ENCODE peak calls at places on chromosomes 1 and 21, in seven cellular contexts. E is AG04449, O is GM10248, N is cardiac fibroblast, C is Panc1, Z is GM13977, I is K562. M is an unnamed sample.
A peak's percentile ranks its signal among the peaks of the same experiment; 100 is the strongest.

GRCh38 chr1:60265560-60266535 is 192.3 kb upstream of the C1orf87 start:
- DNase-seq in O (no peak), Z (no peak), N (peak; percentile 88), E (no peak), I (no peak), C (no peak), M (no peak)

GRCh38 chr1:164163291-164163845 is 395.6 kb upstream of the PBX1 start:
- DNase-seq in I (no peak), C (no peak), O (no peak), N (no peak), E (no peak), Z (no peak), M (no peak)

GRCh38 chr21:42737969-42738590 is 84.7 kb downstream of the PDE9A start:
- DNase-seq in Z (no peak), E (no peak), O (no peak), C (no peak), N (peak; percentile 12), I (no peak), M (no peak)

GRCh38 chr1:205538211-205538840 is 33.9 kb downstream of the CDK18 start:
- DNase-seq in E (no peak), I (no peak), C (no peak), O (no peak), Z (no peak), N (peak; percentile 27), M (no peak)

GRCh38 chr21:43921602-43921978 is 56.6 kb downstream of the AGPAT3 start:
- DNase-seq in E (no peak), N (no peak), Z (no peak), I (peak; percentile 31), C (no peak), O (peak; percentile 50), M (no peak)

GRCh38 chr1:14980801-14981200 is 172.7 kb upstream of the TMEM51 start:
- DNase-seq in N (peak; percentile 20), Z (no peak), E (no peak), C (no peak), I (peak; percentile 17), O (no peak), M (peak; percentile 66)

GRCh38 chr21:29271927-29272333 is 26.8 kb upstream of the BACH1 start:
- DNase-seq in E (no peak), Z (no peak), C (no peak), O (no peak), I (no peak), N (no peak), M (no peak)

GRCh38 chr1:178057863-178058576 is 35.9 kb upstream of the RASAL2 start:
- DNase-seq in O (no peak), E (peak; percentile 50), I (no peak), C (no peak), N (peak; percentile 96), Z (no peak), M (no peak)

GRCh38 chr1:215425135-215425534 is 142.0 kb upstream of the KCTD3 start:
- DNase-seq in N (no peak), I (no peak), C (no peak), E (no peak), Z (no peak), O (no peak), M (no peak)

GRCh38 chr1:189305279-189305678 is 1172.4 kb downstream of the BRINP3 start:
- DNase-seq in Z (no peak), O (no peak), E (no peak), N (no peak), I (no peak), C (no peak), M (no peak)

GRCh38 chr21:45386728-45387371 is 18.1 kb upstream of the COL18A1 start:
- DNase-seq in C (no peak), I (peak; percentile 53), N (peak; percentile 89), Z (no peak), E (peak; percentile 66), O (no peak), M (no peak)

GRCh38 chr1:221276911-221277310 is 397.7 kb downstream of the HLX start:
- DNase-seq in C (no peak), I (no peak), E (no peak), Z (no peak), O (no peak), N (peak; percentile 11), M (no peak)

GRCh38 chr1:214475746-214476145 is 75.7 kb downstream of the PTPN14 start:
- DNase-seq in Z (no peak), N (peak; percentile 27), O (no peak), E (no peak), I (no peak), C (no peak), M (no peak)

GRCh38 chr1:247077768-247078314 is 770 bp downstream of the ZNF670 start:
- DNase-seq in Z (peak; percentile 27), N (peak; percentile 25), E (no peak), I (no peak), C (no peak), O (no peak), M (no peak)

GRCh38 chr1:63480057-63480456 is 43.0 kb downstream of the ITGB3BP start:
- DNase-seq in C (no peak), E (no peak), Z (no peak), O (no peak), I (no peak), N (no peak), M (no peak)

GRCh38 chr21:16186742-16187141 is 457.0 kb downstream of the USP25 start:
- DNase-seq in Z (no peak), N (no peak), C (no peak), O (no peak), I (no peak), E (no peak), M (no peak)

GRCh38 chr1:203453016-203453415 is 22.6 kb upstream of the PRELP start:
- DNase-seq in Z (no peak), C (no peak), I (no peak), O (no peak), N (no peak), E (no peak), M (no peak)

GRCh38 chr1:27382950-27383627 is at the start of gene CD164L2:
- DNase-seq in E (no peak), N (no peak), Z (no peak), I (peak; percentile 85), O (no peak), C (no peak), M (peak; percentile 88)

GRCh38 chr1:92577251-92577895 is 90.6 kb upstream of the GFI1 start:
- DNase-seq in N (peak; percentile 69), Z (no peak), I (no peak), C (no peak), O (no peak), E (no peak), M (no peak)

DNA sequence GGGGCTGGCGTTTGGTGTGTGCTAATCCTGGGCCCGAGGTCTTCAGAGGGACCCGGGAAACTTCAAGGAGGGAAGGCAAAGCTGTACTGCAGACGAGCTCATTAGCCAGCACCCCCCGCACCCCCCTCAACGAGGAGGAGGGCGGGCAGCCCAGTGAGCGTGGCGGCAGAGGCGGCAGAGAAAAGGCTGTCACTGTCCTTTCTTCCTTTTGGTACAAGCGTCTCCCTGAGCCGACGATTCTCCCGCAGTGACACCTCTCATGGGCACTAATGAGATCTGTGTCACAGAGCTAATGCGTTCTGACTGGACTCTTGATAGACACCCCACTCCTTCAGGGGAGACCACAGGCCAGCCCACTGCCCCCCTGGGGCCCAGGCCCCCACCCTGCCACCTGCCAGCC is 29.5 kb downstream of the DMAP1 start:
- DNase-seq in N (no peak), E (no peak), I (no peak), C (no peak), O (no peak), Z (no peak), M (no peak)
- TF ChIP-seq CTCF in N (no peak), E (no peak), I (no peak), C (no peak), O (no peak), Z (no peak), M (no peak)

DNA sequence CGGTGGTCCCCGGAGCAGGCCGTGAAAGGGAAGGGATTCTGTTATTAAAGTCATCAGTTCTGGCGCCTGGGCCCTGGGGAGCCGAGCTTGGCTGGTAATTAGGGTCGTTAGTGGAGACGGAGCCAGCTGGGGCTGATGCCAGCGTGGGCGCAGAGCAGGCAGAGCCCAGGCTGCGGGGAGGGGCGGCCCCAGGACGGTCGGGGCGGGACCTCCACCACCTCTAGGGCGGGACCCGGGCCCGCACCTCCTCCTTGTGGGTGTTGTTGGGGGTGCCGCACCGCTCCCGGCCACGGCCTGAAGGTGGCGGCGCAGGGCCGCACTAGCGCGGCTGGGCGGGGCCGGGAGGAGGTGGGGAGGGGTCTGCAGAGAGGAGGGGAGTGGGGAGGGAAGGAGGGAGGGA is 470.6 kb downstream of the PTPRU start:
- DNase-seq in O (peak; percentile 78), I (peak; percentile 40), Z (peak; percentile 81), N (peak; percentile 45), E (no peak), C (no peak), M (peak; percentile 83)
- TF ChIP-seq CTCF in O (peak; percentile 42), I (no peak), Z (peak; percentile 63), N (peak; percentile 42), E (peak; percentile 84), C (peak; percentile 76), M (peak; percentile 38)

GRCh38 chr1:91502882-91503184 is 2.2 kb downstream of the CDC7 start:
- DNase-seq in O (no peak), Z (peak; percentile 10), C (no peak), I (peak; percentile 68), N (peak; percentile 62), E (no peak), M (no peak)
- TF ChIP-seq CTCF in O (no peak), Z (peak; percentile 13), C (peak; percentile 35), I (peak; percentile 58), N (peak; percentile 39), E (no peak), M (no peak)

GRCh38 chr1:54488831-54489626 is 59.0 kb upstream of the ACOT11 start:
- DNase-seq in N (peak; percentile 67), C (peak; percentile 24), E (no peak), O (peak; percentile 91), I (peak; percentile 90), Z (peak; percentile 94), M (peak; percentile 91)

GRCh38 chr1:54486864-54487263 is 61.2 kb upstream of the ACOT11 start:
- DNase-seq in I (no peak), C (no peak), N (no peak), O (no peak), Z (no peak), E (no peak), M (no peak)

GRCh38 chr1:54487571-54488050 is 60.4 kb upstream of the ACOT11 start:
- DNase-seq in I (no peak), C (no peak), E (no peak), Z (peak; percentile 55), N (no peak), O (no peak), M (peak; percentile 36)

GRCh38 chr1:54489627-54490240 is 58.3 kb upstream of the ACOT11 start:
- DNase-seq in C (no peak), Z (no peak), O (no peak), E (no peak), I (no peak), N (no peak), M (no peak)

DNA sequence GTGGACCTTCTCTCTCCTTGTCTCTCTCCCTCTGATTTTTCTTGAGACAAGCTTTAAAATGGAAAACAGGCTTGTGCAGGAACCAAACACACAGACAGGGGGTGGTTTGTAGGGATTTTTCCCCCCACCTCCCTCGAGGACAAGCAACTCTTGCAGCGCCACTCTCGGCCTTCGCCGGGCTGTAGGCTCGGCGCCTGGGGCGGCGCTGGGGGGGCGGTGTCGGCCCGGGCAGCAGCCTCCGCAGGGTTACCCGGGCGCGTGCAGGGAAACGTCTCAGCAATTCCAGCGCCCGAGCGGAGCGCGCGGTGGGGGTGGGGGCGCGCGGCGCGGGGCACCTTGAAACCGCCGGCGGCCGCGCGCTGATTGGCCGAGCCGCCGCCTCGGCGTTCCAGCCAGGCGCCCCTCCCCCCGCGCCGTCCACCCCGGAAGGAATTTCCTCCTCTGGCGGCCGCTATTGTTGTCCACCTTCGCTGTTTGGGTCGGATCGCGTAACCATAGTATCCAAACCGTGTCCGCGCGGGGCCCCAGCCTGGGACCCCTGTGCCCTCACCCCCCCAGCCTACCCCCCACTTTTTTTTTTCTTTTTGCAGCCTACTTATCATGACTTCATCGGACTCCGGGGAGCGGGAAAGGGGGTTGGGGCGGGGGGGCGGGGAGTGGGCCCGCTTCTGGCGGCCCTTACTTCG is 59.8 kb upstream of the ACOT11 start:
- DNase-seq in C (peak; percentile 12), E (no peak), N (peak; percentile 92), O (peak; percentile 87), I (peak; percentile 98), Z (peak; percentile 90), M (peak; percentile 96)
- TF ChIP-seq CTCF in C (no peak), E (peak; percentile 11), N (peak; percentile 15), O (no peak), I (no peak), Z (no peak), M (no peak)

M was measured in nephron progenitor cell.